ENCODE peak calls at places on chromosomes 12 and 14, in six cellular contexts. Z, J, R, C, N and O are unnamed samples.

GRCh38 chr12:59185291-59185690 is 265.0 kb upstream of the LRIG3 start:
- ATAC-seq in Z (no peak), J (no peak), R (no peak), C (no peak), N (no peak), O (no peak)

GRCh38 chr14:89422952-89423345 is 5.9 kb upstream of the FOXN3 start:
- ATAC-seq in Z (no peak), J (no peak), R (no peak), C (no peak), N (no peak), O (no peak)

GRCh38 chr12:129903956-129904769 is at the start of gene TMEM132D:
- ATAC-seq in Z (no peak), J (no peak), R (no peak), C (no peak), N (no peak), O (no peak)

GRCh38 chr12:94180558-94181296 is 32.4 kb downstream of the PLXNC1 start:
- ATAC-seq in Z (no peak), J (no peak), R (no peak), C (no peak), N (no peak), O (no peak)

GRCh38 chr12:116050266-116050665 is 227.2 kb downstream of the MED13L start:
- ATAC-seq in Z (no peak), J (no peak), R (no peak), C (no peak), N (no peak), O (no peak)

GRCh38 chr12:39277416-39277815 is 165.5 kb downstream of the KIF21A start:
- ATAC-seq in Z (no peak), J (no peak), R (no peak), C (peak; percentile 57), N (no peak), O (no peak)

GRCh38 chr14:96538663-96539317 is 36.6 kb downstream of the PAPOLA start:
- ATAC-seq in Z (no peak), J (peak; percentile 72), R (no peak), C (no peak), N (no peak), O (no peak)

GRCh38 chr14:33934043-33934750 is 16.7 kb downstream of the EGLN3 start:
- ATAC-seq in Z (no peak), J (no peak), R (no peak), C (no peak), N (no peak), O (no peak)

GRCh38 chr12:94327819-94328218 is 131.8 kb downstream of the CEP83 start:
- ATAC-seq in Z (no peak), J (no peak), R (no peak), C (no peak), N (no peak), O (no peak)

GRCh38 chr12:132133952-132134652 is 10.0 kb downstream of the DDX51 start:
- ATAC-seq in Z (no peak), J (peak; percentile 62), R (peak; percentile 15), C (peak; percentile 86), N (no peak), O (no peak)

GRCh38 chr12:117900561-117900960 is 68.2 kb downstream of the KSR2 start:
- ATAC-seq in Z (no peak), J (peak; percentile 63), R (no peak), C (no peak), N (no peak), O (no peak)

DNA sequence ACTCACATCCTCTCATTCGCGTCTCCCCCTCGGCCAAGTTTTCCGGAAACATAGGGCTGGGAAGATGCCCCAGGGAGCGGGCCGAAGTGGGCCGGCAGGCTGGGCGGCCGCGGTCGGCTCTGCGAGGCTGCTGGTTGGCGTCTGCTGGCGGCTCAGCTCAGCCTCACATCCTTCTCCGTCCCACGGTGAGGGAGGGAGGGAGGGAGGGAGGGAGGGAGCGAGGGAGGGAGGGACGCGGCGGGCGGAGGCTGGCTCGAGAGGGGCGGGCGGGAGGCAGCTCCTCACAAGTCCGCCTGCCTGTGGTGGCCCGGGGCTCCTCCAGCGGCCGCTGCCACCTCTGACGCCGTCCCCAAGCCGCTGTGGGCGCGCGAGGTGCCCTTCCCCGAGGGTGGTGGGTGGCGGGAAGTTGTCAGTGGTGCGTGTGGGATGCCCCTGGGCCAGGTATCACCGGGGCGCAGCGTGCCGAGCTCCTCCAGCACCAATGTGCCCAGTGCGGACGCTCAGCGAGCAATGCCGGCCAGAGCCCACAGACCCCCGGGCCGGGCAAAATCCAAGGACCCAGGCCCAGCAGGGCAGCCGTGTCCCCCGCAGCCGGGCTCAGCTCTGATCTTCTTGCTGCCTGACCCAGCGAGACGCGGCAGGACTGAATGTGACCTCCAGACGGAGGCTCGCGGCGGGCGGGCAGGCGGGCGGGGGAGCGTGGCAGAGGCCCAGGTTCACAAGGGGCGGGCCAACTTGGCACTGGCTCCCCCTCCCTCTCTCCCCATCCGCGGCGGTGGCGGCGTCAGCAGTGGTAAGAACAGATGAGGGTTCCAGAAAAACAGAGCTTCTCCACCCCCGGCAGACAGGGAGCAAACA is 94.0 kb downstream of the RFLNA start:
- ATAC-seq in Z (peak; percentile 21), J (peak; percentile 56), R (peak; percentile 65), C (no peak), N (peak; percentile 36), O (peak; percentile 79)
- TF ChIP-seq POLR2A in Z (no peak), J (peak; percentile 41), R (peak; percentile 94), C (no peak), N (peak; percentile 80), O (peak; percentile 62)

GRCh38 chr12:110889361-110889760 is 31.0 kb downstream of the MYL2 start:
- ATAC-seq in Z (no peak), J (no peak), R (no peak), C (no peak), N (no peak), O (no peak)
- H3K4me3 ChIP-seq in Z (no peak overlapping the region), J (no peak overlapping the region), R (no peak overlapping the region), C (no peak overlapping the region), N (no peak overlapping the region), O (no peak overlapping the region)

GRCh38 chr14:100775831-100776591 is 49.3 kb downstream of the DLK1 start:
- ATAC-seq in Z (no peak), J (no peak), R (peak; percentile 71), C (no peak), N (no peak), O (no peak)

GRCh38 chr14:100775351-100775830 is 48.7 kb downstream of the DLK1 start:
- ATAC-seq in Z (no peak), J (no peak), R (peak; percentile 19), C (no peak), N (no peak), O (no peak)

GRCh38 chr14:100777366-100778077 is 48.4 kb upstream of the MEG3 start:
- ATAC-seq in Z (no peak), J (no peak), R (no peak), C (no peak), N (no peak), O (no peak)

GRCh38 chr14:100778078-100778927 is 47.6 kb upstream of the MEG3 start:
- ATAC-seq in Z (no peak), J (no peak), R (no peak), C (no peak), N (peak; percentile 68), O (no peak)

DNA sequence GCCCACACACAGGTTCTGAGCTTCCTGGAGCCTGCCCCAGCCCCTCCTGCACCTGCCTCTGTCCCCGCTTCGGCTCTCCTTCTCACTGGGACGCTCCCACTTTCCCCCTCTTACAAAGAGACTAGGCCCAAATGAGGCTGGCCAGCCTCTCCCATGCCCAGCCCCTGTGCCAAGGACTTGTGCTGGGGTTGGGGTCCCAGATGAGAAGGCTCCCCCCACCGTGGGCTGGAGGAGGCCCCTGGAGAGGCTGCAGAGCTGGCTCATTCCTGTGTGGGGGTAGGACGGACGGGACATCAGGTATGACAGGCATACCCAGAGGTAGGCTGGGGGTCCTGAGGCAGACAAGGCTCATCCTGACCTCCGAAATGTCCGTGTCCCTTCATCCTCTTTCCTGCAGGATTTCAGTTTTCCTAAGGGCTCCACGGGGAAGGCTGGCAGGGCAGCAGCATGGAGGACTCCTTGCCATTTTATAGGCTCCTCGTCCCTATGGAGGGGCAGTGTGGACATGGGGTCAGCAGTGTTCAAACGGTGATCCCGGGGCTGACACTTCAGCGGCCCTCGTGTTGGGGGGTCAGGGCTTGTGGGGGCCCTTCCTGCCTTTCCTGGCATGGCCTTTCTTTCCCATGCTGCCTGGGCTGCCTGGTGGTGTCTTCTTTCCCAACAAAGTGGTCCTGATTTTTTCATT is 49.1 kb upstream of the MEG3 start:
- ATAC-seq in Z (no peak), J (no peak), R (no peak), C (no peak), N (no peak), O (no peak)
- H3K4me1 ChIP-seq in Z (no peaks in the 10 kb centered on the region), J (no peaks in the 10 kb centered on the region), R (peaks cover 9% of the 10 kb centered on the region), C (peaks cover 53% of the 10 kb centered on the region), N (peaks cover 12% of the 10 kb centered on the region), O (no peaks in the 10 kb centered on the region)

GRCh38 chr12:120317258-120318105 is 10.1 kb downstream of the PLA2G1B start:
- ATAC-seq in Z (peak; percentile 100), J (peak; percentile 98), R (peak; percentile 100), C (peak; percentile 99), N (peak; percentile 99), O (peak; percentile 100)
- TF ChIP-seq POLR2A in Z (no peak), J (peak; percentile 89), R (peak; percentile 71), C (peak; percentile 93), N (peak; percentile 86), O (peak; percentile 58)

DNA sequence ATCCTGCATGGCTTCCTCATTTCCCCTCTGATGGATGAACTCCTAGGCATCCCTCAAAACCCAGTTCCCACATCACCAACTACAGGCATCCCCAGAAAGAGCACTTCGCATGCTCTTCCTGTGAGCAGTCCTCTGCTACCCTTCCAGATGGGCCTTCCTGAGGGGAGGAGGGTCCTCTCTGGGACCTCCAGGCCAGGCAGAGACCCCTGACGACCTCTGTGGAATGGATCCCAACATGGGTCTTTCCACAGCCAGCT is 1.9 kb downstream of the AKT1 start:
- ATAC-seq in Z (no peak), J (no peak), R (no peak), C (no peak), N (no peak), O (no peak)
- H3K4me3 ChIP-seq in Z (peak overlapping the region; percentile 98), J (no peak overlapping the region), R (no peak overlapping the region), C (peak overlapping the region; percentile 70), N (no peak overlapping the region), O (peak overlapping the region; percentile 92)

GRCh38 chr14:65259000-65259399 is 153.5 kb upstream of the FUT8 start:
- ATAC-seq in Z (no peak), J (no peak), R (no peak), C (no peak), N (no peak), O (no peak)
- H3K4me1 ChIP-seq in Z (no peaks in the 10 kb centered on the region), J (peaks cover 46% of the 10 kb centered on the region), R (peaks cover 28% of the 10 kb centered on the region), C (no peaks in the 10 kb centered on the region), N (no peaks in the 10 kb centered on the region), O (no peaks in the 10 kb centered on the region)

GRCh38 chr12:68839183-68840147 is 31.5 kb downstream of the MDM2 start:
- ATAC-seq in Z (no peak), J (no peak), R (no peak), C (no peak), N (no peak), O (no peak)
- TF ChIP-seq POLR2A in Z (no peak), J (no peak), R (no peak), C (no peak), N (no peak), O (no peak)